ENCODE peak calls at places on chromosome 6, in eight cellular contexts. S is mucosa of descending colon, P is fibroblast of mammary gland, X is progenitor cell of endocrine pancreas, R is AG10803, Z is epithelial cell of esophagus, B is fibroblast of lung, J is nephron progenitor cell. V is an unnamed sample.

GRCh38 chr6:22448311-22448711 is 121.1 kb upstream of the HDGFL1 start:
- DNase-seq in S (no peak), P (peak), X (no peak), R (no peak), Z (peak), B (peak), J (peak), V (no peak)

GRCh38 chr6:160132776-160133338 is 11.2 kb downstream of the SLC22A1 start:
- DNase-seq in S (no peak), P (peak), X (no peak), R (no peak), Z (peak), B (peak), J (no peak), V (no peak)

GRCh38 chr6:67933278-67933677 is 701.8 kb upstream of the ADGRB3 start:
- DNase-seq in S (no peak), P (peak), X (no peak), R (no peak), Z (peak), B (no peak), J (peak), V (no peak)

GRCh38 chr6:37483917-37484785 is 15.5 kb downstream of the CCDC167 start:
- DNase-seq in S (peak), P (peak), X (peak), R (peak), Z (peak), B (peak), J (peak), V (peak)

GRCh38 chr6:144285548-144285797 is 338 bp downstream of the UTRN start:
- DNase-seq in S (no peak), P (no peak), X (no peak), R (no peak), Z (no peak), B (no peak), J (no peak), V (no peak)

GRCh38 chr6:129890701-129891100 is 29.6 kb upstream of the TMEM244 start:
- DNase-seq in S (no peak), P (peak), X (no peak), R (no peak), Z (peak), B (peak), J (no peak), V (no peak)

GRCh38 chr6:1603708-1604346 is 5.9 kb upstream of the FOXC1 start:
- DNase-seq in S (no peak), P (no peak), X (no peak), R (no peak), Z (no peak), B (no peak), J (no peak), V (no peak)

GRCh38 chr6:15661815-15662245 is 998 bp downstream of the DTNBP1 start:
- DNase-seq in S (no peak), P (no peak), X (peak), R (no peak), Z (no peak), B (no peak), J (no peak), V (no peak)

GRCh38 chr6:110044093-110044492 is 66.0 kb downstream of the GPR6 start:
- DNase-seq in S (no peak), P (no peak), X (no peak), R (no peak), Z (peak), B (no peak), J (no peak), V (no peak)

GRCh38 chr6:49549691-49550412 is 616 bp upstream of the C6orf141 start:
- DNase-seq in S (no peak), P (no peak), X (no peak), R (no peak), Z (no peak), B (no peak), J (no peak), V (no peak)

GRCh38 chr6:46128476-46128875 is 1.3 kb upstream of the ENPP4 start:
- DNase-seq in S (no peak), P (no peak), X (no peak), R (no peak), Z (no peak), B (no peak), J (no peak), V (no peak)

GRCh38 chr6:46134216-46134615 is 4.4 kb downstream of the ENPP4 start:
- DNase-seq in S (no peak), P (no peak), X (no peak), R (no peak), Z (no peak), B (no peak), J (no peak), V (no peak)

GRCh38 chr6:46129301-46129633 is 522 bp upstream of the ENPP4 start:
- DNase-seq in S (no peak), P (no peak), X (no peak), R (no peak), Z (peak), B (no peak), J (no peak), V (no peak)

GRCh38 chr6:46130665-46131064 is 876 bp downstream of the ENPP4 start:
- DNase-seq in S (no peak), P (no peak), X (no peak), R (no peak), Z (no peak), B (no peak), J (no peak), V (no peak)

GRCh38 chr6:46129634-46130505 is at the start of gene ENPP4:
- DNase-seq in S (peak), P (peak), X (peak), R (peak), Z (peak), B (peak), J (peak), V (peak)
- TF ChIP-seq CTCF in S (no peak), P (no peak), X (peak), R (no peak), Z (no peak), B (no peak), J (no peak), V (no peak)

DNA sequence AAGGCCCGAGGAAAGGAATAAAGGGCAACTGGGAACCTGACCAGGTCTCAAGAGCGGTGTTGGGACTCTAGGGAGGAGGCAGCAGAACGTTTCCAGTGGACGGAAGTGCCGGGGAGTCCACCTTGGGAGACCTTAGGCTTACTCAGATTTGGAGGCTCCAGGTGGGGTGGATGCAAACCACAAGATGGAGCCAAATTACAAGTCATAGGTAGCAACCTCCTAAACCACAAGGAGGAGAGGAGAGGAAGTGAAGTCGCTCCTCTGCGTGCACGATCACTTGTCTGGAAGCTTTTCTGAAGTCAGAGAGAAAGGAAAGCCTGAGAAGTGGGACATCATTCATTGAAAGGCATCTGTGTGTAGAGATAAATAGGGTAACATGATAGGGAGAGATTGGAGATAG is 9.3 kb downstream of the HLA-DOA start:
- DNase-seq in S (no peak), P (no peak), X (no peak), R (no peak), Z (peak), B (no peak), J (no peak), V (no peak)
- TF ChIP-seq CTCF in S (no peak), P (no peak), X (peak), R (no peak), Z (peak), B (no peak), J (no peak), V (peak)

GRCh38 chr6:157323924-157324276 is 581 bp upstream of the TMEM242 start:
- DNase-seq in S (peak), P (peak), X (peak), R (peak), Z (peak), B (peak), J (peak), V (peak)

GRCh38 chr6:157325069-157325805 is 1.9 kb upstream of the TMEM242 start:
- DNase-seq in S (no peak), P (no peak), X (no peak), R (no peak), Z (peak), B (peak), J (no peak), V (no peak)

GRCh38 chr6:157326979-157327378 is 3.7 kb upstream of the TMEM242 start:
- DNase-seq in S (no peak), P (no peak), X (no peak), R (no peak), Z (no peak), B (peak), J (no peak), V (no peak)

GRCh38 chr6:157322792-157323113 is 566 bp downstream of the TMEM242 start:
- DNase-seq in S (no peak), P (no peak), X (no peak), R (no peak), Z (no peak), B (no peak), J (no peak), V (no peak)

DNA sequence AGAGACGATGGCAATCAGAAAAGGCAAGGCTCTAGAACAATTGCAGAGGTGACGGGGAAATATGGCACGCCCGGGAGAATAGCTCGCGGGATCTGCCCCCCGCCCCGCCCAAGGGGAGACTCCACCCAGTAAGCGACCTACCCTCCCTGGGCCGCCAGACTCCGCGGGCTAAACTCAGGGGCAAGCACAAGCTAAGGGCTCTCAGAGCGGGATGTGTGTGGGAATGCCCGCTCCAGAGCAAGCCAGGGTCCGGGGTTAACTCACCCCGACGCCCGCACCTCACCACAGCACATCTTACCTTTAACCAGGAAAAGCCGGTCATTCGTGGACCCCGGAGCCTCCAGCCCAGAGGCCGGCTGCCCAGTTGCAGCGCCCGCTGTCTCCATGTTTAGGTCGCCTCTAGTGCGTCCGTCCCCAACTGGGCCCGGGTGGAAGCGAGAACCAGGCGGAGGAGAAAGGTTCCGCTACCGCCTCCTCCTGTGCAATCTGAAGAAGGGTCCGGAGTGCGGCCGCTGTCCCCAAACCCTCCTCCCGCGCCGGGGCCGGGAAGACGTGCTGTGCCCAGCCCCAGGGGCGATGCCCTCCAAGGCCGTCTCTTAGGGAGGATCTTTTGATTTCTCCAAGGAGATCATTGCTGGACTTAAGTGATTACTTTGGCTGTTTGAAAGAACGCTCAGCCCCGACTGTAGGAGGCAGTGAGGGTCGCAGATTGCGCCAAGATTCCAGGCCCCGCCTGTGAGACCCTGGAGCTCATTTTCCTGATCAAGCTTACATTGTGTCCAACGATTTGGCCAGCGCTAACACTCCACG is at the start of gene TMEM242:
- DNase-seq in S (peak), P (peak), X (peak), R (peak), Z (peak), B (peak), J (peak), V (peak)
- TF ChIP-seq CTCF in S (peak), P (peak), X (peak), R (peak), Z (peak), B (peak), J (peak), V (peak)

DNA sequence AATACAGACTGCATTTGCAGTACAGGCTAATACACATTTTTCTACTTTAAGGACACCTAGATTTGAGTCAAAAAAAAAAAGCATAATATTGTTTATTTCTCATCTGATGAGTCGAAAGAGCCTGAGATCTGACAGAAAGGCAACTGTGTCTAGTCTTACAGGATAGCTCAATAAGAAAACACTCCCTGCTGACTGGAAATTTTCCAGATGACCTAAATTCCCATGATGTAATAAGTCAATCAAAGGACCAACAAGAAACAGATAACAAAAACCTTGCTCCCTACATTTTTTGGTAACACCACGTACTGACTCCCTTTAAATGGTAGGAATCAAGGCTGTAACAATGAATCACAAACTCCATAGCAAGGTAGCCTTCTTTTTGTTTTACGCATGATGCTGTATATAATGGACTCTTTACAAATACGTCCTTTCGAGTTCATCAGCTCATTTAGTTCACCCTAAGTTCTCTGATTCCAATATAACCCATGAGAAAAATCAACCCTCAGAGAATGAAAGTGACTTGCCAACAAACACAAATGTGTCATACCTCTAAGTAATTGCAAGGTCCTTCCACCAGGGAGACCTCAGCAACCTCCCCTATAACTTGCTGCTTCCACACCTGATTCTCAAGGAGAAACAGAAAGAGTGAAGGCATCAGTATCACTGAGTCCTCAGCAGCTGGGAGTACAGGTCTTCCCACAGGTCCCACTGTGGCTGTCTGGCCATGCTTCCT is 12.1 kb downstream of the TBX18 start:
- DNase-seq in S (no peak), P (peak), X (no peak), R (no peak), Z (no peak), B (no peak), J (no peak), V (no peak)
- TF ChIP-seq CTCF in S (no peak), P (peak), X (peak), R (peak), Z (no peak), B (no peak), J (no peak), V (no peak)

GRCh38 chr6:352474-352873 is 39.1 kb upstream of the IRF4 start:
- DNase-seq in S (no peak), P (no peak), X (no peak), R (no peak), Z (no peak), B (no peak), J (no peak), V (no peak)

GRCh38 chr6:351867-352289 is 39.7 kb upstream of the IRF4 start:
- DNase-seq in S (no peak), P (no peak), X (no peak), R (no peak), Z (no peak), B (no peak), J (no peak), V (no peak)

GRCh38 chr6:349491-349921 is 42.0 kb upstream of the IRF4 start:
- DNase-seq in S (no peak), P (no peak), X (no peak), R (no peak), Z (no peak), B (no peak), J (no peak), V (no peak)

GRCh38 chr6:350371-350770 is 41.2 kb upstream of the IRF4 start:
- DNase-seq in S (no peak), P (no peak), X (no peak), R (no peak), Z (no peak), B (no peak), J (no peak), V (no peak)

GRCh38 chr6:351011-351866 is 40.3 kb upstream of the IRF4 start:
- DNase-seq in S (no peak), P (no peak), X (no peak), R (no peak), Z (no peak), B (no peak), J (no peak), V (no peak)
- TF ChIP-seq CTCF in S (no peak), P (no peak), X (no peak), R (no peak), Z (no peak), B (no peak), J (no peak), V (no peak)

DNA sequence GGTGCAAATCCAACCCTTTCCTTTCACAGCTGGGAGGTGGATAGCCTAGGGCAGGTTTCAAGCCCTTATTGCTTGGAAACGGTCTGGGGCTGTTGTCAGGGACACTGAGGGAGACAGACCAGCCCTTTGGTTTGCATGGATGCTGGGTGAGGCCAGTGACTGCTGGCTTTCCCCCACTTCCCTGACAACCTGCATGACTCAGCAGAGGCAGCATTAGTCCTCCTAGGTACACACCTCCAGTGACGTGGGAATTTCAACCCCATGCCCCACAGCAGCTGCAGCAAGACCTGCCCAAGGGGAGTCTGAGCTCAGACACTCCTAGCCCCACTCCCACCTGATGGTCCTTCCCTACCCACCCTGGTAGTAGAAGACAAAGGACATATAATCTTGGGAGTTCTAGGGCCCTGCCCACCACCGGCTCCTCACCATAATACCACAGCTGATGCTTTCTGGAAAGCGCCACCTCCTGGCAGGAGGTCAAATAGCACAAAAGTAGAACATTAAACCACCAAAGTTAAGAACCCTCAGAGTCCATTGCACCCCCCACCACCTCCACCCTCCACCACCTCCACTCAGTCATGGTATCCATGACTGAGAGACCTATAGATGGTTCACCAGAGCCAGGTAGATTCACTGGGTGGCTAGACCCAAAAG is 797.8 kb upstream of the MAN1A1 start:
- DNase-seq in S (no peak), P (no peak), X (no peak), R (no peak), Z (peak), B (no peak), J (no peak), V (no peak)
- TF ChIP-seq CTCF in S (no peak), P (peak), X (no peak), R (no peak), Z (no peak), B (no peak), J (no peak), V (peak)

GRCh38 chr6:26224940-26225847 is 138.0 kb downstream of the HFE start:
- DNase-seq in S (no peak), P (peak), X (no peak), R (peak), Z (peak), B (peak), J (peak), V (no peak)
- TF ChIP-seq CTCF in S (no peak), P (no peak), X (peak), R (peak), Z (peak), B (peak), J (peak), V (no peak)

DNA sequence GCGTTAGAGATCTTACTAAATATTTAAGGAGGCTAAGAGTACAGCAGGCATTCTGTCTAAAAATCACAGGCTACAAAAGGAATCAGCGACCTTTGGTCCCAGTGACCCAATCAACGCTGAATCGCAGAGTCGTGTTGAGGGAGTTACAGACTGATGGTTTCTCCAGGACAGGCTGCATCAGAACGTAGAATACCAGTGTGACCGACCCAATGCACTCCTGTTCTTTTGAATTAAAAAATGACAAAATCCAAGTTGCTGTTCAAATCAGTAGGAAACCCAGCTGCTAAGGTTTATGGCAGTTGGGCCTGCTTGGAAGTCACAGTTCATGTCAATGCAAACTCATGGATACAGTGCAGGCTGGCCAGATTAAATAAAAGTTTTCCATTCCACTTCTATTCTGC is 155.8 kb upstream of the AFDN start:
- DNase-seq in S (no peak), P (no peak), X (no peak), R (no peak), Z (no peak), B (no peak), J (no peak), V (no peak)
- TF ChIP-seq CTCF in S (no peak), P (no peak), X (no peak), R (no peak), Z (no peak), B (no peak), J (no peak), V (no peak)

DNA sequence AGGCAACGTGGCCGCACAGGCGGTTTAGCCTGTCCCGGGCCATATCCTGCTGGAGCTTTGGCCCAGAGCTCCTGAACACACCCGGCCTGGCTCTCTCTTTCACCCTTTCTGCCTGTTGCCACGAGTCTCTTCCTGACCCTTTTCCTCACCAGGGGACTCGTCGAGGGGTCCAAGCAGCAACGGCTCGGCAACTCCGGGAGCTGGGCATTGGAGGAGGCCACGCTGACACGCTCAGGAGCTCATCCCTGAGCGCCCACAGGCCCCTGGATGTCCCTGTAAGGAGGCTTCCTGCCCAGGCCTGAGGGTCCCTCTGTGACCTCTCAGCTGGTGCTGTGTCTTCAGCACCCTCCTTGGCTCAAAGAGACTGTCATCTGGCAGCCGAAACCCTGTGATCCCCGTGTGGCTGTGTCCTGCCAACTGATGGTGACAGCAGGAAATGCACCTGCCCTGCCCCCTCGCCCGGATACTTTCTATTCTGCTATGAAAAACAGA is 103.8 kb downstream of the RNASET2 start:
- DNase-seq in S (no peak), P (no peak), X (no peak), R (no peak), Z (no peak), B (no peak), J (no peak), V (no peak)
- TF ChIP-seq CTCF in S (no peak), P (no peak), X (no peak), R (no peak), Z (no peak), B (no peak), J (no peak), V (no peak)

V was measured in RWPE2.